ENCODE peak calls at places on chromosomes 6 and 20, in seven cellular contexts. U is A549, J is fibroblast of lung, C is OCI-LY7, N is PC-9, Q is DND-41, S is PC-3. R is an unnamed sample. For H3K4me1, the result is how much of the 10 kb centered on the place peaks cover.

GRCh38 chr6:82589509-82590206 is 226.0 kb downstream of the TPBG start:
- DNase-seq in U (peak), J (peak), C (peak), N (peak), Q (no peak), S (peak), R (peak)

GRCh38 chr6:170257376-170257775 is 33.5 kb downstream of the DLL1 start:
- DNase-seq in U (no peak), J (no peak), C (no peak), N (no peak), Q (no peak), S (no peak), R (no peak)

GRCh38 chr6:168301648-168302398 is 17.8 kb downstream of the DACT2 start:
- DNase-seq in U (peak), J (no peak), C (no peak), N (no peak), Q (no peak), S (no peak), R (peak)

GRCh38 chr6:31559958-31560696 is 12.0 kb upstream of the LTA start:
- DNase-seq in U (peak), J (peak), C (peak), N (peak), Q (peak), S (peak), R (peak)

GRCh38 chr6:17505767-17506280 is 94.3 kb upstream of the FAM8A1 start:
- DNase-seq in U (no peak), J (peak), C (no peak), N (no peak), Q (no peak), S (peak), R (no peak)

GRCh38 chr6:125208625-125209249 is 55.2 kb downstream of the TPD52L1 start:
- DNase-seq in U (no peak), J (no peak), C (no peak), N (no peak), Q (no peak), S (no peak), R (no peak)

GRCh38 chr6:66478705-66479104 is 771.7 kb upstream of the EYS start:
- DNase-seq in U (no peak), J (no peak), C (no peak), N (no peak), Q (no peak), S (no peak), R (no peak)

GRCh38 chr6:145813285-145814034 is 1.1 kb downstream of the FBXO30 start:
- DNase-seq in U (peak), J (peak), C (peak), N (peak), Q (no peak), S (peak), R (peak)

GRCh38 chr6:27541212-27541931 is 68.5 kb upstream of the ZNF184 start:
- DNase-seq in U (peak), J (no peak), C (no peak), N (no peak), Q (no peak), S (peak), R (no peak)

GRCh38 chr6:4853782-4854511 is 77.7 kb downstream of the CDYL start:
- DNase-seq in U (peak), J (no peak), C (no peak), N (no peak), Q (no peak), S (peak), R (peak)

GRCh38 chr6:79421707-79422484 is 115.3 kb downstream of the LCA5 start:
- DNase-seq in U (peak), J (peak), C (no peak), N (no peak), Q (no peak), S (peak), R (no peak)

GRCh38 chr20:44805991-44806729 is 4.2 kb downstream of the RIMS4 start:
- DNase-seq in U (peak), J (peak), C (no peak), N (no peak), Q (no peak), S (no peak), R (no peak)

GRCh38 chr6:84062519-84063154 is 29.1 kb downstream of the MRAP2 start:
- DNase-seq in U (no peak), J (no peak), C (no peak), N (no peak), Q (no peak), S (no peak), R (no peak)

GRCh38 chr6:114282268-114282667 is 60.6 kb downstream of the HS3ST5 start:
- DNase-seq in U (no peak), J (no peak), C (no peak), N (no peak), Q (no peak), S (no peak), R (no peak)

GRCh38 chr6:17042422-17043147 is 59.3 kb upstream of the STMND1 start:
- DNase-seq in U (peak), J (peak), C (no peak), N (no peak), Q (no peak), S (peak), R (peak)

GRCh38 chr6:106470811-106471210 is 110.3 kb downstream of the CRYBG1 start:
- DNase-seq in U (no peak), J (no peak), C (no peak), N (no peak), Q (no peak), S (no peak), R (no peak)

GRCh38 chr6:28769626-28770402 is 154.0 kb downstream of the TRIM27 start:
- DNase-seq in U (peak), J (peak), C (no peak), N (no peak), Q (no peak), S (peak), R (no peak)

GRCh38 chr6:127114214-127114613 is 4.3 kb upstream of the RSPO3 start:
- DNase-seq in U (no peak), J (no peak), C (no peak), N (peak), Q (no peak), S (no peak), R (peak)

GRCh38 chr20:20073851-20074252 is 21.5 kb downstream of the CFAP61 start:
- DNase-seq in U (no peak), J (no peak), C (no peak), N (no peak), Q (no peak), S (no peak), R (no peak)

GRCh38 chr6:50850223-50850751 is 31.6 kb downstream of the TFAP2B start:
- DNase-seq in U (no peak), J (no peak), C (no peak), N (no peak), Q (no peak), S (peak), R (no peak)

GRCh38 chr6:35669441-35669776 is 19.3 kb downstream of the FKBP5 start:
- DNase-seq in U (no peak), J (no peak), C (peak), N (no peak), Q (no peak), S (peak), R (no peak)

GRCh38 chr6:56746767-56747504 is 104.2 kb upstream of the DST start:
- DNase-seq in U (no peak), J (no peak), C (no peak), N (no peak), Q (no peak), S (no peak), R (no peak)

GRCh38 chr6:159594750-159595117 is 98.3 kb downstream of the SOD2 start:
- DNase-seq in U (peak), J (peak), C (no peak), N (no peak), Q (no peak), S (peak), R (peak)

GRCh38 chr6:116485786-116486185 is 24.6 kb downstream of the CALHM6 start:
- DNase-seq in U (no peak), J (no peak), C (no peak), N (no peak), Q (no peak), S (no peak), R (no peak)

GRCh38 chr20:63977392-63978276 is 1.8 kb downstream of the SAMD10 start:
- DNase-seq in U (peak), J (peak), C (no peak), N (peak), Q (no peak), S (peak), R (peak)

GRCh38 chr20:24488064-24488799 is 18.8 kb downstream of the SYNDIG1 start:
- DNase-seq in U (no peak), J (no peak), C (no peak), N (no peak), Q (no peak), S (peak), R (no peak)

GRCh38 chr6:34240329-34241248 is 3.9 kb downstream of the HMGA1 start:
- DNase-seq in U (no peak), J (no peak), C (no peak), N (no peak), Q (no peak), S (no peak), R (peak)

GRCh38 chr6:113829702-113830058 is 27.5 kb upstream of the MARCKS start:
- DNase-seq in U (no peak), J (no peak), C (no peak), N (no peak), Q (no peak), S (no peak), R (no peak)

GRCh38 chr6:17417817-17418216 is 24.4 kb downstream of the CAP2 start:
- DNase-seq in U (peak), J (peak), C (no peak), N (peak), Q (no peak), S (peak), R (peak)

GRCh38 chr6:107666084-107666981 is 157.8 kb downstream of the SCML4 start:
- DNase-seq in U (no peak), J (peak), C (no peak), N (peak), Q (no peak), S (peak), R (peak)

GRCh38 chr6:79570129-79570801 is 33.0 kb upstream of the LCA5 start:
- DNase-seq in U (no peak), J (no peak), C (no peak), N (peak), Q (no peak), S (peak), R (peak)

GRCh38 chr6:159852877-159853276 is 37.9 kb upstream of the MAS1 start:
- DNase-seq in U (peak), J (peak), C (peak), N (no peak), Q (peak), S (peak), R (no peak)

GRCh38 chr6:121435444-121436069 is at the start of gene GJA1:
- DNase-seq in U (peak), J (peak), C (no peak), N (no peak), Q (no peak), S (peak), R (peak)

GRCh38 chr6:34177181-34177591 is 31.3 kb upstream of the GRM4 start:
- DNase-seq in U (no peak), J (no peak), C (no peak), N (no peak), Q (no peak), S (no peak), R (no peak)

GRCh38 chr20:35173576-35174192 is 1.8 kb downstream of the PROCR start:
- DNase-seq in U (no peak), J (no peak), C (no peak), N (no peak), Q (no peak), S (no peak), R (no peak)

GRCh38 chr20:21615617-21616080 is 89.8 kb upstream of the PAX1 start:
- DNase-seq in U (peak), J (peak), C (peak), N (no peak), Q (peak), S (peak), R (peak)

GRCh38 chr6:14517536-14518105 is 400.0 kb downstream of the CD83 start:
- DNase-seq in U (no peak), J (no peak), C (no peak), N (no peak), Q (no peak), S (no peak), R (no peak)

GRCh38 chr20:4726710-4727391 is 5.1 kb downstream of the PRND start:
- DNase-seq in U (no peak), J (peak), C (peak), N (no peak), Q (no peak), S (no peak), R (peak)

GRCh38 chr6:143948208-143948607 is 59.9 kb downstream of the PLAGL1 start:
- DNase-seq in U (no peak), J (no peak), C (no peak), N (no peak), Q (no peak), S (no peak), R (no peak)

GRCh38 chr6:133362813-133363212 is 121.7 kb downstream of the EYA4 start:
- DNase-seq in U (no peak), J (no peak), C (no peak), N (no peak), Q (no peak), S (no peak), R (no peak)
- H3K4me1 ChIP-seq in U (under half), J (under half), C (under half), N (under half), Q (under half), S (under half), R (under half)

DNA sequence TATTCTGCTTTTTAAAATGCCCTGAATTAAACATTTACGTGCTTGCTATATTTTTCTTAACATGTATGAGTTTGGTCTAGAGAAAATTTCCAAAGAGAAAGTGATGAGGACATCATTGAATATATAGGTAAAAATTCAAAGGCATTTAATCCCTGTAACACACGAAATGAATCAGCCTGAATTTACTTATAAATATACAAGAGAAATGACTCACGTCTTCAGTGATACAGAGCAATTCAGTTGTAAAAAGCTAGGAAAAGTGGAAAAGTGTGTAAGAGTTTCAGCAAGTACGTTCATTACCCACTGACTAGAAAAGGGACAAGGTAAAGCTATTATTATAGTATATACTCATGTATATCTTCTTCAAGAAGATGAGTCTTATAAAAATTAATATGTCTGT is 124.8 kb downstream of the HIVEP1 start:
- DNase-seq in U (no peak), J (peak), C (no peak), N (peak), Q (no peak), S (peak), R (no peak)
- H3K4me2 ChIP-seq in U (peak), J (no peak), C (no peak), N (peak), Q (no peak), S (peak), R (peak)

GRCh38 chr20:12740647-12741046 is 268.1 kb upstream of the SPTLC3 start:
- DNase-seq in U (peak), J (no peak), C (no peak), N (no peak), Q (no peak), S (peak), R (no peak)
- TF ChIP-seq CTCF in U (no peak), J (no peak), C (no peak), N (no peak), Q (no peak), S (peak), R (no peak)

GRCh38 chr6:22129751-22130150 is 167.1 kb downstream of the PRL start:
- DNase-seq in U (no peak), J (no peak), C (no peak), N (no peak), Q (no peak), S (no peak), R (no peak)
- H3K4me1 ChIP-seq in U (under half), J (under half), C (under half), N (under half), Q (under half), S (under half), R (under half)

GRCh38 chr6:30452736-30453507 is 36.4 kb upstream of the HLA-E start:
- DNase-seq in U (no peak), J (no peak), C (no peak), N (no peak), Q (no peak), S (no peak), R (no peak)
- H3K4me2 ChIP-seq in U (no peak), J (no peak), C (no peak), N (no peak), Q (no peak), S (no peak), R (peak)

DNA sequence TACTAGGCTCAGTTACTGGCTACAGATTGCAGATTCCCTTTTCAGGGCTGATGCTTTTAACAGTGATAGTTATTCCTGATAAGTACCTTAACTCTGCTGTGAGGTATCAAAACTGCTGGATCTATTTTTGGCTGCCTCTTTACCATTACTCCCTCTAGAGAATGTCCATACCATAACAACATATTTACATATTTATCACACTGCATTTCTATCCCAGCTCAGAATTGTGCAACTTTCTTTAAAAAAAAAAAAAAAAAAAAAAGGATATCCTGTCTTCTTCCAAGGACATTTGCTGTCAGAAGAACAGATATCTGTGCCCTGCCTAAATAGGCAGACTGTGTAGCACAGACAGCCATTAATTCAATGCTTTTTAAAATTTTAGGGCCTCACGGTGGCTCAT is 94.4 kb downstream of the SSR1 start:
- DNase-seq in U (no peak), J (peak), C (no peak), N (no peak), Q (no peak), S (no peak), R (no peak)
- TF ChIP-seq CTCF in U (no peak), J (no peak), C (no peak), N (no peak), Q (no peak), S (no peak), R (no peak)